ENCODE peak calls at places on chromosome 13, in eight cellular contexts. E is cardiac fibroblast; K is keratinocyte; H is activated CD4-positive, alpha-beta T cell treated with anti-CD3 and anti-CD28 coated beads, Interleukin-2, amount 50 U/mL, for 1 hour; N is NCI-H1105 treated with DMSO at 0.1 percent for 48 hours; B is stomach; F is T-helper 1 cell; Z is endothelial cell. O is an unnamed sample.

GRCh38 chr13:41613984-41614581 is 156.7 kb downstream of the RGCC start:
- DNase-seq in E (peak; percentile 93), K (no peak), H (no peak), N (no peak), B (no peak), F (no peak), Z (peak; percentile 57), O (no peak)

GRCh38 chr13:36344173-36344572 is 2.0 kb downstream of the SPART start:
- DNase-seq in E (peak; percentile 79), K (no peak), H (no peak), N (no peak), B (no peak), F (no peak), Z (no peak), O (no peak)

GRCh38 chr13:107650081-107650701 is 565.1 kb downstream of the LIG4 start:
- DNase-seq in E (peak; percentile 64), K (no peak), H (peak; percentile 2), N (no peak), B (peak; percentile 53), F (no peak), Z (peak; percentile 79), O (peak; percentile 67)

GRCh38 chr13:110347535-110348308 is 40.6 kb downstream of the COL4A2 start:
- DNase-seq in E (peak; percentile 96), K (peak; percentile 97), H (no peak), N (no peak), B (no peak), F (no peak), Z (no peak), O (no peak)

GRCh38 chr13:106291006-106291405 is 244.5 kb downstream of the EFNB2 start:
- DNase-seq in E (peak; percentile 31), K (no peak), H (no peak), N (no peak), B (no peak), F (no peak), Z (no peak), O (no peak)

GRCh38 chr13:21675095-21676007 is 4.5 kb downstream of the FGF9 start:
- DNase-seq in E (no peak), K (no peak), H (peak; percentile 29), N (peak; percentile 69), B (peak; percentile 40), F (no peak), Z (no peak), O (no peak)

GRCh38 chr13:66586489-66586888 is 643.6 kb downstream of the PCDH9 start:
- DNase-seq in E (peak; percentile 59), K (no peak), H (no peak), N (no peak), B (no peak), F (no peak), Z (no peak), O (no peak)

GRCh38 chr13:114143806-114144605 is 11.6 kb upstream of the RASA3 start:
- DNase-seq in E (no peak), K (no peak), H (peak; percentile 49), N (no peak), B (no peak), F (no peak), Z (peak; percentile 57), O (no peak)

GRCh38 chr13:41942462-41943094 is 18.3 kb downstream of the VWA8 start:
- DNase-seq in E (peak; percentile 65), K (no peak), H (no peak), N (no peak), B (no peak), F (no peak), Z (peak; percentile 28), O (peak; percentile 13)

GRCh38 chr13:39665763-39666162 is 10.3 kb downstream of the COG6 start:
- DNase-seq in E (no peak), K (no peak), H (no peak), N (peak; percentile 25), B (no peak), F (no peak), Z (no peak), O (no peak)

GRCh38 chr13:31110617-31111016 is 51.1 kb downstream of the HSPH1 start:
- DNase-seq in E (no peak), K (no peak), H (no peak), N (no peak), B (no peak), F (no peak), Z (no peak), O (no peak)

GRCh38 chr13:41802033-41802683 is 158.8 kb downstream of the VWA8 start:
- DNase-seq in E (no peak), K (no peak), H (no peak), N (no peak), B (no peak), F (no peak), Z (no peak), O (no peak)

GRCh38 chr13:41597348-41598041 is 140.1 kb downstream of the RGCC start:
- DNase-seq in E (no peak), K (no peak), H (no peak), N (no peak), B (no peak), F (no peak), Z (no peak), O (no peak)

GRCh38 chr13:111159362-111160320 is 44.5 kb downstream of the ARHGEF7 start:
- DNase-seq in E (no peak), K (no peak), H (no peak), N (no peak), B (no peak), F (no peak), Z (no peak), O (no peak)

GRCh38 chr13:29382021-29382420 is 213.5 kb downstream of the SLC7A1 start:
- DNase-seq in E (no peak), K (no peak), H (no peak), N (no peak), B (no peak), F (no peak), Z (no peak), O (no peak)

GRCh38 chr13:111926501-111927180 is 140.3 kb upstream of the SOX1 start:
- DNase-seq in E (no peak), K (no peak), H (no peak), N (no peak), B (peak; percentile 8), F (no peak), Z (no peak), O (no peak)

GRCh38 chr13:44755872-44756271 is 179.7 kb upstream of the TSC22D1 start:
- DNase-seq in E (peak; percentile 49), K (peak; percentile 30), H (no peak), N (no peak), B (no peak), F (no peak), Z (no peak), O (no peak)

O was measured in NT2/D1.